ENCODE peak calls at places on chromosomes 12 and 14, in ten cellular contexts. V is activated T-helper 1 cell treated with anti-CD3 and anti-CD28 coated beads, Interleukin-12 subunit alpha, Interleukin-12 subunit beta, Interleukin-2, Interleukin-4 antibody, amounts not matched to agents 30 ng/mL and 10 ng/mL and 1 ng/mL, durations not matched to agents 14 hours and 24 hours and 36 hours; E is brain microvascular endothelial cell; U is GM20000; I is progenitor cell of endocrine pancreas; B is activated T-cell treated with anti-CD3 and anti-CD28 coated beads for 1 hour; C is astrocyte of the hippocampus; R is NCI-H1105; M is NCI-H460; H is hepatic stellate cell. Y is an unnamed sample.
A peak's percentile ranks its signal among the peaks of the same experiment; 100 is the strongest.

GRCh38 chr12:64580681-64581080 is 29.6 kb upstream of the RASSF3 start:
- DNase-seq in M (no peak), B (no peak), H (no peak), C (no peak), U (no peak), I (no peak), V (no peak), E (no peak), R (no peak), Y (no peak)

GRCh38 chr14:101235872-101236221 is 325.4 kb upstream of the DIO3 start:
- DNase-seq in U (no peak), C (no peak), V (no peak), R (no peak), H (no peak), E (no peak), M (no peak), B (no peak), I (no peak), Y (no peak)

GRCh38 chr12:54030889-54031860 is 1.7 kb upstream of the HOXC5 start:
- DNase-seq in B (no peak), H (peak; percentile 57), I (no peak), U (no peak), M (no peak), E (no peak), V (no peak), C (peak; percentile 16), R (no peak), Y (peak; percentile 83)

GRCh38 chr14:67734675-67735074 is 33.0 kb downstream of the RDH12 start:
- DNase-seq in V (no peak), H (no peak), M (no peak), R (no peak), E (no peak), B (no peak), U (no peak), I (no peak), C (no peak), Y (no peak)

GRCh38 chr12:92134638-92135274 is 10.9 kb downstream of the BTG1 start:
- DNase-seq in V (no peak), I (no peak), M (peak; percentile 48), C (peak; percentile 39), E (no peak), R (no peak), H (no peak), B (no peak), U (no peak), Y (no peak)

GRCh38 chr12:105961821-105962671 is 176.7 kb downstream of the NUAK1 start:
- DNase-seq in I (no peak), H (no peak), M (no peak), E (no peak), C (peak; percentile 11), B (no peak), V (no peak), U (no peak), R (no peak), Y (no peak)

GRCh38 chr12:74229671-74230070 is 308.0 kb upstream of the ATXN7L3B start:
- DNase-seq in B (no peak), C (no peak), E (no peak), U (no peak), I (no peak), V (no peak), H (no peak), M (no peak), R (no peak), Y (no peak)

GRCh38 chr14:105927661-105928060 is 401.3 kb downstream of the TMEM121 start:
- DNase-seq in I (no peak), H (no peak), V (no peak), U (no peak), E (no peak), B (no peak), C (no peak), R (no peak), M (no peak), Y (no peak)

GRCh38 chr12:27999521-27999920 is 27.0 kb upstream of the PTHLH start:
- DNase-seq in R (no peak), B (no peak), H (no peak), V (no peak), M (no peak), I (no peak), E (no peak), C (peak; percentile 44), U (no peak), Y (no peak)

GRCh38 chr14:96634896-96635295 is 132.7 kb downstream of the PAPOLA start:
- DNase-seq in I (no peak), E (no peak), U (no peak), M (no peak), R (no peak), B (no peak), H (no peak), V (no peak), C (no peak), Y (no peak)

GRCh38 chr12:7645395-7646177 is 20.1 kb downstream of the APOBEC1 start:
- DNase-seq in M (peak; percentile 26), E (peak; percentile 42), I (no peak), V (no peak), C (peak; percentile 44), B (no peak), U (peak; percentile 65), R (peak; percentile 10), H (peak; percentile 48), Y (no peak)

GRCh38 chr12:68374315-68374982 is 42.3 kb upstream of the MDM1 start:
- DNase-seq in B (peak; percentile 11), R (no peak), V (peak; percentile 60), H (no peak), E (no peak), M (no peak), I (no peak), C (no peak), U (peak; percentile 53), Y (no peak)

GRCh38 chr14:21408152-21408551 is 24.3 kb upstream of the SUPT16H start:
- DNase-seq in E (peak; percentile 81), H (peak; percentile 44), U (no peak), V (no peak), B (no peak), I (no peak), C (peak; percentile 84), R (no peak), M (no peak), Y (no peak)

GRCh38 chr12:89970646-89971192 is 262.1 kb upstream of the ATP2B1 start:
- DNase-seq in H (no peak), C (no peak), V (no peak), I (no peak), B (no peak), U (no peak), R (no peak), E (no peak), M (no peak), Y (no peak)

GRCh38 chr12:44654641-44655625 is 221.2 kb downstream of the NELL2 start:
- DNase-seq in B (no peak), M (no peak), E (no peak), I (no peak), H (no peak), V (no peak), C (no peak), R (peak; percentile 32), U (no peak), Y (no peak)

GRCh38 chr14:68854421-68854820 is 61.6 kb upstream of the ZFP36L1 start:
- DNase-seq in E (no peak), B (no peak), I (no peak), C (no peak), R (no peak), M (no peak), U (no peak), H (no peak), V (no peak), Y (no peak)

GRCh38 chr12:5044420-5045295 is 979 bp downstream of the KCNA5 start:
- DNase-seq in I (no peak), U (no peak), H (no peak), M (no peak), R (no peak), B (no peak), V (no peak), C (no peak), E (no peak), Y (no peak)

GRCh38 chr12:96193725-96194571 is at the start of gene ELK3:
- DNase-seq in V (peak; percentile 54), B (peak; percentile 47), R (peak; percentile 37), U (peak; percentile 84), I (peak; percentile 28), H (peak; percentile 66), M (peak; percentile 32), E (peak; percentile 69), C (peak; percentile 82), Y (peak; percentile 81)

Y was measured in psoas muscle.